ENCODE peak calls at places on chromosome 11, in ten cellular contexts. One of them, this sample, is unnamed.

GRCh38 chr11:129766858-129767604 is 48.6 kb upstream of the TMEM45B start:
- DNase-seq in left ventricle myocardium inferior: no peak
- DNase-seq in psoas muscle: no peak
- DNase-seq in PC-3: peak
- DNase-seq in heart right ventricle: no peak
- DNase-seq in neural progenitor cell: peak
- DNase-seq in IMR-90: peak
- DNase-seq in fibroblast of lung: peak
- DNase-seq in stomach: peak
- DNase-seq in gastrocnemius medialis: no peak
- DNase-seq in this sample: no peak

GRCh38 chr11:87779276-87780067 is 395.8 kb downstream of the RAB38 start:
- DNase-seq in left ventricle myocardium inferior: no peak
- DNase-seq in PC-3: no peak
- DNase-seq in fibroblast of lung: no peak
- DNase-seq in gastrocnemius medialis: peak
- DNase-seq in heart right ventricle: no peak
- DNase-seq in stomach: no peak
- DNase-seq in IMR-90: no peak
- DNase-seq in psoas muscle: no peak
- DNase-seq in neural progenitor cell: no peak
- DNase-seq in this sample: no peak

GRCh38 chr11:2792376-2793250 is 92.8 kb upstream of the KCNQ1OT1 start:
- DNase-seq in left ventricle myocardium inferior: peak
- DNase-seq in gastrocnemius medialis: no peak
- DNase-seq in IMR-90: no peak
- DNase-seq in heart right ventricle: peak
- DNase-seq in stomach: peak
- DNase-seq in neural progenitor cell: no peak
- DNase-seq in PC-3: peak
- DNase-seq in fibroblast of lung: no peak
- DNase-seq in psoas muscle: peak
- DNase-seq in this sample: peak

GRCh38 chr11:48025983-48026340 is 45.6 kb downstream of the PTPRJ start:
- DNase-seq in stomach: no peak
- DNase-seq in psoas muscle: no peak
- DNase-seq in PC-3: no peak
- DNase-seq in left ventricle myocardium inferior: no peak
- DNase-seq in fibroblast of lung: no peak
- DNase-seq in IMR-90: peak
- DNase-seq in neural progenitor cell: no peak
- DNase-seq in heart right ventricle: no peak
- DNase-seq in gastrocnemius medialis: no peak
- DNase-seq in this sample: no peak

GRCh38 chr11:75826463-75827220 is 11.6 kb downstream of the UVRAG start:
- DNase-seq in gastrocnemius medialis: no peak
- DNase-seq in psoas muscle: no peak
- DNase-seq in neural progenitor cell: peak
- DNase-seq in fibroblast of lung: peak
- DNase-seq in stomach: no peak
- DNase-seq in IMR-90: peak
- DNase-seq in left ventricle myocardium inferior: no peak
- DNase-seq in PC-3: no peak
- DNase-seq in heart right ventricle: no peak
- DNase-seq in this sample: no peak

GRCh38 chr11:62393735-62394134 is 25.1 kb upstream of the SCGB1A1 start:
- DNase-seq in neural progenitor cell: no peak
- DNase-seq in fibroblast of lung: no peak
- DNase-seq in left ventricle myocardium inferior: no peak
- DNase-seq in heart right ventricle: no peak
- DNase-seq in stomach: no peak
- DNase-seq in psoas muscle: no peak
- DNase-seq in IMR-90: no peak
- DNase-seq in gastrocnemius medialis: no peak
- DNase-seq in PC-3: no peak
- DNase-seq in this sample: peak

GRCh38 chr11:83006877-83007330 is 64.8 kb downstream of the RAB30 start:
- DNase-seq in left ventricle myocardium inferior: no peak
- DNase-seq in psoas muscle: no peak
- DNase-seq in fibroblast of lung: no peak
- DNase-seq in neural progenitor cell: no peak
- DNase-seq in stomach: no peak
- DNase-seq in heart right ventricle: no peak
- DNase-seq in PC-3: peak
- DNase-seq in gastrocnemius medialis: no peak
- DNase-seq in IMR-90: no peak
- DNase-seq in this sample: no peak

GRCh38 chr11:129779342-129779741 is 36.3 kb upstream of the TMEM45B start:
- DNase-seq in neural progenitor cell: no peak
- DNase-seq in IMR-90: no peak
- DNase-seq in fibroblast of lung: no peak
- DNase-seq in stomach: no peak
- DNase-seq in PC-3: no peak
- DNase-seq in heart right ventricle: no peak
- DNase-seq in left ventricle myocardium inferior: no peak
- DNase-seq in gastrocnemius medialis: no peak
- DNase-seq in psoas muscle: no peak
- DNase-seq in this sample: no peak

GRCh38 chr11:130999992-131000770 is 83.9 kb upstream of the SNX19 start:
- DNase-seq in neural progenitor cell: no peak
- DNase-seq in psoas muscle: no peak
- DNase-seq in stomach: no peak
- DNase-seq in IMR-90: peak
- DNase-seq in heart right ventricle: no peak
- DNase-seq in gastrocnemius medialis: no peak
- DNase-seq in PC-3: peak
- DNase-seq in fibroblast of lung: peak
- DNase-seq in left ventricle myocardium inferior: no peak
- DNase-seq in this sample: no peak

GRCh38 chr11:123125169-123125568 is 63.2 kb upstream of the HSPA8 start:
- DNase-seq in heart right ventricle: no peak
- DNase-seq in left ventricle myocardium inferior: no peak
- DNase-seq in fibroblast of lung: no peak
- DNase-seq in neural progenitor cell: no peak
- DNase-seq in PC-3: no peak
- DNase-seq in IMR-90: no peak
- DNase-seq in gastrocnemius medialis: no peak
- DNase-seq in stomach: no peak
- DNase-seq in psoas muscle: no peak
- DNase-seq in this sample: peak

GRCh38 chr11:561148-562003 is 606 bp downstream of the RASSF7 start:
- DNase-seq in stomach: peak
- DNase-seq in IMR-90: no peak
- DNase-seq in left ventricle myocardium inferior: no peak
- DNase-seq in psoas muscle: no peak
- DNase-seq in gastrocnemius medialis: no peak
- DNase-seq in PC-3: peak
- DNase-seq in fibroblast of lung: peak
- DNase-seq in neural progenitor cell: no peak
- DNase-seq in heart right ventricle: no peak
- DNase-seq in this sample: peak

GRCh38 chr11:1569251-1569780 is 2.8 kb downstream of the DUSP8 start:
- DNase-seq in fibroblast of lung: no peak
- DNase-seq in neural progenitor cell: no peak
- DNase-seq in heart right ventricle: no peak
- DNase-seq in stomach: peak
- DNase-seq in IMR-90: no peak
- DNase-seq in PC-3: no peak
- DNase-seq in left ventricle myocardium inferior: no peak
- DNase-seq in psoas muscle: no peak
- DNase-seq in gastrocnemius medialis: no peak
- DNase-seq in this sample: peak

DNA sequence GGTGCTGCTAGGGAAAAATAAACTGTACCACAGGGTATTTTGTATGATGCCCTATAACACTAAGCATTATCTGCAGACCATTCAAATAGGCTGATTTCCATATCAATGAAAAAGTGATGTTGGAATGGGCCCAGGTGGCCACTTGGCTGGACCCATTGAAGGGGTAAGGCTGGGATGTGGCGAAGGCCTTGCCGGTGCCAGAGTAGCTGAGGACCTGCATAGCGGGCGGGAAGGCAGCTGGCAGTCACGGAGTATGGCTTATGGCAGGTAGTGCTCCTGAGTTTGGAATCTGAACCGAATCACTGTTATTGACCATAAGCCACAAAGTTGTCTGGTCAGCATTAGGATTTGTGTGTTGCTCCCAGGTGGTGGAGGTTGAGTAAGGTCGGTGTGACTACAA is 131.0 kb downstream of the MICAL2 start:
- DNase-seq in PC-3: no peak
- DNase-seq in fibroblast of lung: no peak
- DNase-seq in psoas muscle: no peak
- DNase-seq in heart right ventricle: no peak
- DNase-seq in IMR-90: no peak
- DNase-seq in neural progenitor cell: no peak
- DNase-seq in left ventricle myocardium inferior: no peak
- DNase-seq in stomach: peak
- DNase-seq in gastrocnemius medialis: no peak
- DNase-seq in this sample: no peak
- H3K27ac ChIP-seq in PC-3: no peak
- H3K27ac ChIP-seq in fibroblast of lung: no peak
- H3K27ac ChIP-seq in psoas muscle: no peak
- H3K27ac ChIP-seq in heart right ventricle: no peak
- H3K27ac ChIP-seq in IMR-90: no peak
- H3K27ac ChIP-seq in neural progenitor cell: no peak
- H3K27ac ChIP-seq in left ventricle myocardium inferior: no peak
- H3K27ac ChIP-seq in stomach: peak
- H3K27ac ChIP-seq in gastrocnemius medialis: no peak
- H3K27ac ChIP-seq in this sample: no peak

DNA sequence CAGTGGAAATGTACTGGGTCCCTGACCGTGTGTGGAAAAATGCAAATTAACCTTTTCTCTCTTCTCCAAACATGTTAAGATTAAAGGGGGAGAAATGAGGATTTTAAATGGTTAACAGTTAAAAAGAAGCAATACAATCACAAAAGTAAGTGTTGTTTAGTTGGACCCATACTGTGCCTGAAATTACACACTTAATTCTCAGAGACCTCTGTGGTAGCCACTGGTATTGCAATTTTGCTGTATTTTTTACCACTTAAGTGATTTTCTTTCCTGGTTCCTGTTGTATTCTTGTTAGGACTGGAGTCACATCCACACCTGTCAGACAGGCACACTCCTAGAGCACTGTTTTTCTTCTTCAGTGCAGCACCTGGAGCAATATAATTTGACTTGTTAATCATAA is 179.6 kb upstream of the PDGFD start:
- DNase-seq in heart right ventricle: no peak
- DNase-seq in neural progenitor cell: peak
- DNase-seq in fibroblast of lung: peak
- DNase-seq in left ventricle myocardium inferior: no peak
- DNase-seq in stomach: no peak
- DNase-seq in PC-3: peak
- DNase-seq in IMR-90: peak
- DNase-seq in gastrocnemius medialis: no peak
- DNase-seq in psoas muscle: no peak
- DNase-seq in this sample: no peak
- TF ChIP-seq CTCF in heart right ventricle: no peak
- TF ChIP-seq CTCF in neural progenitor cell: peak
- TF ChIP-seq CTCF in fibroblast of lung: peak
- TF ChIP-seq CTCF in left ventricle myocardium inferior: peak
- TF ChIP-seq CTCF in stomach: no peak
- TF ChIP-seq CTCF in PC-3: peak
- TF ChIP-seq CTCF in IMR-90: peak
- TF ChIP-seq CTCF in gastrocnemius medialis: no peak
- TF ChIP-seq CTCF in psoas muscle: no peak
- TF ChIP-seq CTCF in this sample: peak

GRCh38 chr11:72844356-72844755 is 30.1 kb downstream of the ATG16L2 start:
- DNase-seq in psoas muscle: no peak
- DNase-seq in IMR-90: peak
- DNase-seq in left ventricle myocardium inferior: no peak
- DNase-seq in heart right ventricle: no peak
- DNase-seq in stomach: no peak
- DNase-seq in fibroblast of lung: peak
- DNase-seq in gastrocnemius medialis: no peak
- DNase-seq in PC-3: no peak
- DNase-seq in neural progenitor cell: no peak
- DNase-seq in this sample: no peak
- H3K27ac ChIP-seq in psoas muscle: no peak
- H3K27ac ChIP-seq in IMR-90: no peak
- H3K27ac ChIP-seq in left ventricle myocardium inferior: peak
- H3K27ac ChIP-seq in heart right ventricle: peak
- H3K27ac ChIP-seq in stomach: no peak
- H3K27ac ChIP-seq in fibroblast of lung: no peak
- H3K27ac ChIP-seq in gastrocnemius medialis: no peak
- H3K27ac ChIP-seq in PC-3: no peak
- H3K27ac ChIP-seq in neural progenitor cell: no peak
- H3K27ac ChIP-seq in this sample: no peak

GRCh38 chr11:16611395-16612233 is 126.8 kb upstream of the C11orf58 start:
- DNase-seq in psoas muscle: no peak
- DNase-seq in PC-3: no peak
- DNase-seq in heart right ventricle: no peak
- DNase-seq in left ventricle myocardium inferior: no peak
- DNase-seq in stomach: no peak
- DNase-seq in gastrocnemius medialis: no peak
- DNase-seq in IMR-90: no peak
- DNase-seq in fibroblast of lung: no peak
- DNase-seq in neural progenitor cell: peak
- DNase-seq in this sample: no peak
- TF ChIP-seq CTCF in psoas muscle: no peak
- TF ChIP-seq CTCF in PC-3: no peak
- TF ChIP-seq CTCF in heart right ventricle: no peak
- TF ChIP-seq CTCF in left ventricle myocardium inferior: no peak
- TF ChIP-seq CTCF in stomach: no peak
- TF ChIP-seq CTCF in gastrocnemius medialis: no peak
- TF ChIP-seq CTCF in IMR-90: no peak
- TF ChIP-seq CTCF in fibroblast of lung: no peak
- TF ChIP-seq CTCF in neural progenitor cell: no peak
- TF ChIP-seq CTCF in this sample: no peak

GRCh38 chr11:26753738-26754504 is 32.1 kb upstream of the SLC5A12 start:
- DNase-seq in PC-3: peak
- DNase-seq in IMR-90: peak
- DNase-seq in neural progenitor cell: peak
- DNase-seq in stomach: peak
- DNase-seq in fibroblast of lung: peak
- DNase-seq in left ventricle myocardium inferior: no peak
- DNase-seq in gastrocnemius medialis: peak
- DNase-seq in psoas muscle: peak
- DNase-seq in heart right ventricle: no peak
- DNase-seq in this sample: no peak
- H3K27ac ChIP-seq in PC-3: no peak
- H3K27ac ChIP-seq in IMR-90: no peak
- H3K27ac ChIP-seq in neural progenitor cell: no peak
- H3K27ac ChIP-seq in stomach: no peak
- H3K27ac ChIP-seq in fibroblast of lung: no peak
- H3K27ac ChIP-seq in left ventricle myocardium inferior: no peak
- H3K27ac ChIP-seq in gastrocnemius medialis: no peak
- H3K27ac ChIP-seq in psoas muscle: no peak
- H3K27ac ChIP-seq in heart right ventricle: no peak
- H3K27ac ChIP-seq in this sample: no peak

This sample was measured in upper lobe of right lung.